ENCODE peak calls at places on chromosomes 3 and 15, in five cellular contexts. O is CD4-positive, alpha-beta T cell; K is glutamatergic neuron; N is GM13977; D is thoracic aorta. H is an unnamed sample.

GRCh38 chr3:36959821-36960220 is 15.0 kb upstream of the TRANK1 start:
- DNase-seq in D (no peak), N (no peak), O (no peak), K (no peak), H (no peak)

GRCh38 chr3:47152578-47152977 is 11.3 kb downstream of the SETD2 start:
- DNase-seq in K (no peak), D (no peak), O (no peak), N (no peak), H (no peak)

GRCh38 chr3:149393355-149394165 is 16.1 kb upstream of the TM4SF1 start:
- DNase-seq in K (peak), D (no peak), N (peak), O (no peak), H (peak)

GRCh38 chr15:36961956-36962355 is 138.4 kb downstream of the MEIS2 start:
- DNase-seq in O (no peak), K (no peak), D (no peak), N (no peak), H (no peak)

GRCh38 chr3:50519471-50520089 is 16.1 kb upstream of the CACNA2D2 start:
- DNase-seq in N (peak), O (peak), K (peak), D (no peak), H (peak)

GRCh38 chr15:92005154-92005553 is 151.6 kb downstream of the SLCO3A1 start:
- DNase-seq in N (no peak), K (no peak), D (no peak), O (no peak), H (no peak)

GRCh38 chr3:35184775-35185174 is 454.6 kb upstream of the ARPP21 start:
- DNase-seq in O (no peak), K (no peak), N (no peak), D (no peak), H (no peak)

GRCh38 chr3:44343421-44343820 is 4.9 kb downstream of the TCAIM start:
- DNase-seq in K (no peak), O (no peak), D (no peak), N (no peak), H (no peak)

GRCh38 chr3:51434746-51435323 is 43.8 kb downstream of the RBM15B start:
- DNase-seq in D (no peak), K (peak), N (peak), O (peak), H (peak)

GRCh38 chr15:72198410-72199270 is 1.1 kb upstream of the GRAMD2A start:
- DNase-seq in K (no peak), N (no peak), D (no peak), O (no peak), H (no peak)

GRCh38 chr15:29935296-29936020 is 113.2 kb upstream of the TJP1 start:
- DNase-seq in K (no peak), N (no peak), D (no peak), O (no peak), H (no peak)
- TF ChIP-seq CTCF in K (no peak), N (no peak), D (no peak), O (no peak), H (no peak)

GRCh38 chr3:30606301-30607031 is at the start of gene TGFBR2:
- DNase-seq in N (peak), O (peak), D (peak), K (peak), H (peak)
- TF ChIP-seq CTCF in N (peak), O (no peak), D (peak), K (no peak), H (no peak)

GRCh38 chr3:123327480-123327879 is 121.4 kb downstream of the ADCY5 start:
- DNase-seq in N (no peak), O (no peak), K (no peak), D (no peak), H (no peak)
- TF ChIP-seq CTCF in N (no peak), O (no peak), K (no peak), D (no peak), H (no peak)

GRCh38 chr15:81814882-81815455 is 230.8 kb downstream of the MEX3B start:
- DNase-seq in K (no peak), N (no peak), O (no peak), D (no peak), H (no peak)

GRCh38 chr15:81813215-81813614 is 232.6 kb downstream of the MEX3B start:
- DNase-seq in D (no peak), N (no peak), O (no peak), K (no peak), H (no peak)

DNA sequence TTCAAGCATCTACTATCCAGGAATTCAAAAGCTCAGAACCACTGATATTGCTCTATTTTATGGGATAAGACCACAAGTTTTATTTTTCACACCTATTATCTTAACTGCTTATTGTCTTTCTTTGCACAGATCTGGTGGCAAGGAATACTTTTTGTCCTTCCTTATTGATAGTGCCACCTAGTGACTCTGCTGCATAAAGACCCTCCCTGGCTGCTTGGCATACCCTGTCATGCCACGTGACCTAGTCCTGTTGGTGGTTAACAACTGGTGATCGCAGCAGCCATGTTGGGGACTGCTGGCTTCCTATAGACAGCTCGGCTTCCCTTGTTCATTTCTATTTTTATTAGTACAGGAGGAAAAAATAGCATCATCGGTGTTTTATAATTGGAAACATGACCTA is 236.3 kb downstream of the MEX3B start:
- DNase-seq in N (no peak), D (no peak), O (no peak), K (peak), H (no peak)
- TF ChIP-seq CTCF in N (peak), D (no peak), O (no peak), K (no peak), H (no peak)

DNA sequence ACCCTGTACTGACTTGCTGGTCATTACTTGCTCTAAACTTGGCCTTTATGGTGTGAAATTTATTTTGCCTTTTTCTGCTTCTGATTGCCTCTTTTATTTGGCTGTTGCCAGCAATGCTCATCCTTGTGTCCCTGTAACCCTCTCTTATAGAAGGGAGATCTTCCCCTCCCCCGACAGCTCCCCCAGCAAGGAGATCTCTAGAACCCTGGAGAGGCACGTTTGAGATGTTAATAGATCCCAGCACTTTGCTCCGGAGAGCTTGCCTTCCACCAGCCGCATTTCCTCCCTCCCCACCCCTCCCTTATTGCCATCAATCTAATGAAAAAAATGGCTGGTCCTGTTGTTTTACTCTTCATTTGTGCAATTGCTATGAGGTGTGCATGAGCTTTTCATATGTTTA is 18.1 kb downstream of the TRIM71 start:
- DNase-seq in K (peak), D (no peak), O (no peak), N (no peak), H (no peak)
- TF ChIP-seq CTCF in K (no peak), D (no peak), O (no peak), N (no peak), H (no peak)

GRCh38 chr3:85303156-85303555 is 344.4 kb downstream of the CADM2 start:
- DNase-seq in N (no peak), K (no peak), D (no peak), O (no peak), H (no peak)

DNA sequence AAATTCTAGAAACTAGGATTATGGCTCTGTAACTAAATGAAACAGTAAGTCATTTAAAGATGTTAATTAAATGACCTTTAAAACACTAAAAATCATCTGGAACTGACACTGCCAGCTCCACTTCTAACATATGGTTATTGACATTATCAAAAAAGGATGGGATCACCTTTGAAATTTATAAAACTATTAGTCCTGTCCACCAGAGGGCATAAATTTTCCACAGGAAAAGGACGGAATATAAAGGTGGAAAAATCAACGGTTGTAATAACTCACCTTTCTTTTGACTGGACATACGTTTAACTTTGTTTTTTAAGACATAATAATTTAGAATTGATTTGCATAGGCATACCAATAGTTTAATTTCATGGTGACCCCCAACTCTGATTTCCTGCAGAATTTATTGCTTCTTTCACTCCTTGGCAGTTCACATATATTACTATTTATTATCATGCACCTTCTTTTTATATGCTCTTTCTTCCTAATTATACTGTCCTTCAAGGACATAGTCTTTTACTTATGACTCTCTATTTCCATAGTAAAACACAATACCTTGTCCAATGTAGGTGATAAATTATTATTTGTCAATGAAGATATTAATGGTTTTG is 345.7 kb downstream of the CADM2 start:
- DNase-seq in N (no peak), O (no peak), K (no peak), D (no peak), H (no peak)
- TF ChIP-seq CTCF in N (no peak), O (no peak), K (peak), D (no peak), H (no peak)

GRCh38 chr3:77815467-77815866 is 775.6 kb downstream of the ROBO2 start:
- DNase-seq in K (peak), D (no peak), O (no peak), N (no peak), H (no peak)
- TF ChIP-seq CTCF in K (peak), D (no peak), O (no peak), N (peak), H (no peak)

H was measured in GM20000.